ENCODE peak calls at places on chromosomes 11 and 22, in eight cellular contexts. A is Ammon's horn; K is transverse colon; E is adrenal gland; M is C1 segment of cervical spinal cord; W is activated T-helper 1 cell treated with anti-CD3 and anti-CD28 coated beads, Interleukin-12 subunit alpha, Interleukin-12 subunit beta, Interleukin-2, Interleukin-4 antibody, amounts not matched to agents 30 ng/mL and 10 ng/mL and 1 ng/mL, durations not matched to agents 14 hours and 24 hours and 36 hours; R is natural killer cell treated with Interleukin-12 subunit alpha and Interleukin-12 subunit beta and Interleukin-15 and Interleukin-18, amount 100 ng/mL, for 72 hours; V is fibroblast of lung. B is an unnamed sample.

GRCh38 chr11:95419915-95420314 is 188.9 kb upstream of the SESN3 start:
- DNase-seq in A (no peak), K (no peak), E (no peak), M (no peak), W (no peak), R (no peak), V (peak; percentile 83), B (no peak)

GRCh38 chr22:26587991-26588613 is 1.8 kb downstream of the TPST2 start:
- DNase-seq in A (no peak), K (no peak), E (no peak), M (no peak), W (no peak), R (no peak), V (peak; percentile 41), B (no peak)

GRCh38 chr11:107785401-107785800 is 73.2 kb downstream of the SLC35F2 start:
- DNase-seq in A (no peak), K (no peak), E (no peak), M (no peak), W (no peak), R (no peak), V (peak; percentile 66), B (peak; percentile 40)

GRCh38 chr22:34111210-34111824 is 191.0 kb upstream of the LARGE1 start:
- DNase-seq in A (peak; percentile 45), K (peak; percentile 12), E (peak; percentile 23), M (no peak), W (no peak), R (no peak), V (no peak), B (no peak)

GRCh38 chr11:95695181-95695580 is 94.4 kb downstream of the FAM76B start:
- DNase-seq in A (no peak), K (no peak), E (no peak), M (no peak), W (no peak), R (no peak), V (no peak), B (no peak)

GRCh38 chr22:46465348-46465725 is 72.1 kb downstream of the CELSR1 start:
- DNase-seq in A (no peak), K (no peak), E (no peak), M (no peak), W (no peak), R (no peak), V (no peak), B (no peak)

GRCh38 chr11:45089845-45090499 is 56.5 kb upstream of the PRDM11 start:
- DNase-seq in A (no peak), K (no peak), E (no peak), M (no peak), W (no peak), R (no peak), V (peak; percentile 63), B (no peak)

GRCh38 chr11:99418927-99419707 is 398.4 kb downstream of the CNTN5 start:
- DNase-seq in A (no peak), K (no peak), E (no peak), M (no peak), W (no peak), R (no peak), V (peak; percentile 0), B (no peak)

GRCh38 chr11:111360150-111361043 is 18.7 kb downstream of the POU2AF1 start:
- DNase-seq in A (no peak), K (peak; percentile 81), E (no peak), M (no peak), W (no peak), R (no peak), V (no peak), B (no peak)

GRCh38 chr22:32589007-32589406 is 114.4 kb downstream of the FBXO7 start:
- DNase-seq in A (no peak), K (no peak), E (no peak), M (no peak), W (no peak), R (no peak), V (no peak), B (no peak)

GRCh38 chr11:1127664-1128162 is 30.0 kb upstream of the MUC5AC start:
- DNase-seq in A (no peak), K (no peak), E (no peak), M (no peak), W (no peak), R (no peak), V (no peak), B (no peak)

GRCh38 chr22:19816372-19817119 is 38.1 kb downstream of the GNB1L start:
- DNase-seq in A (no peak), K (no peak), E (no peak), M (no peak), W (no peak), R (no peak), V (no peak), B (no peak)

GRCh38 chr11:66317322-66317765 is 500 bp upstream of the CD248 start:
- DNase-seq in A (no peak), K (no peak), E (no peak), M (no peak), W (no peak), R (peak; percentile 47), V (peak; percentile 20), B (no peak)

GRCh38 chr11:9677951-9678350 is 14.1 kb downstream of the SWAP70 start:
- DNase-seq in A (no peak), K (no peak), E (no peak), M (no peak), W (no peak), R (no peak), V (no peak), B (no peak)

GRCh38 chr22:42758929-42759629 is 38.4 kb upstream of the A4GALT start:
- DNase-seq in A (no peak), K (no peak), E (no peak), M (no peak), W (no peak), R (no peak), V (peak; percentile 84), B (no peak)

GRCh38 chr11:93817426-93818348 is 32.7 kb downstream of the VSTM5 start:
- DNase-seq in A (no peak), K (no peak), E (no peak), M (no peak), W (no peak), R (no peak), V (no peak), B (no peak)